ENCODE peak calls at places on chromosomes 1 and 21, in nine cellular contexts. X is amniotic stem cell, D is RCC 7860, I is aorta, K is astrocyte of the spinal cord, L is IMR-90, Z is GM03348, V is mammary epithelial cell, U is retinal pigment epithelial cell. J is an unnamed sample.

GRCh38 chr1:117150316-117150715 is 28.8 kb upstream of the TRIM45 start:
- DNase-seq in D (no peak), I (no peak), X (no peak), U (no peak), K (peak), V (no peak), Z (no peak), L (peak), J (peak)

GRCh38 chr1:153538315-153538821 is 2.4 kb downstream of the S100A5 start:
- DNase-seq in D (no peak), L (peak), I (peak), V (no peak), K (no peak), U (no peak), Z (peak), X (no peak), J (peak)

GRCh38 chr1:89050649-89051033 is 14.4 kb downstream of the GBP1 start:
- DNase-seq in I (no peak), U (no peak), L (no peak), K (no peak), X (no peak), D (no peak), V (no peak), Z (no peak), J (no peak)

GRCh38 chr1:162851341-162851740 is 9.6 kb downstream of the CCDC190 start:
- DNase-seq in L (no peak), Z (no peak), U (no peak), V (no peak), I (no peak), K (no peak), X (no peak), D (no peak), J (no peak)

GRCh38 chr1:79161077-79161476 is 154.5 kb upstream of the ADGRL4 start:
- DNase-seq in D (no peak), K (peak), Z (peak), V (peak), L (peak), I (no peak), X (peak), U (peak), J (peak)

GRCh38 chr1:176896216-176896615 is 268.3 kb downstream of the ASTN1 start:
- DNase-seq in Z (no peak), U (no peak), L (no peak), I (no peak), V (no peak), D (no peak), K (no peak), X (no peak), J (no peak)

GRCh38 chr1:232456720-232457119 is 173.2 kb downstream of the SIPA1L2 start:
- DNase-seq in Z (no peak), U (no peak), V (no peak), K (no peak), X (no peak), D (no peak), I (no peak), L (no peak), J (no peak)

GRCh38 chr1:17780916-17781315 is 25.8 kb downstream of the ACTL8 start:
- DNase-seq in L (no peak), D (no peak), X (no peak), U (no peak), I (no peak), K (no peak), V (no peak), Z (no peak), J (no peak)

GRCh38 chr1:53266038-53266437 is 27.7 kb upstream of the MAGOH start:
- DNase-seq in L (no peak), K (no peak), I (no peak), Z (no peak), D (no peak), V (peak), U (no peak), X (no peak), J (peak)

GRCh38 chr1:79550402-79550801 is 543.9 kb upstream of the ADGRL4 start:
- DNase-seq in D (no peak), L (no peak), K (no peak), Z (no peak), U (no peak), V (no peak), X (no peak), I (no peak), J (no peak)

GRCh38 chr1:232209357-232209756 is 420.6 kb downstream of the SIPA1L2 start:
- DNase-seq in Z (no peak), D (no peak), V (peak), X (no peak), K (no peak), L (no peak), U (no peak), I (no peak), J (no peak)

GRCh38 chr1:247322849-247323586 is 8.6 kb downstream of the ZNF496 start:
- DNase-seq in U (no peak), K (no peak), V (no peak), L (no peak), Z (no peak), I (no peak), X (no peak), D (no peak), J (no peak)

GRCh38 chr1:25427696-25428095 is 3.0 kb upstream of the MACO1 start:
- DNase-seq in V (no peak), U (no peak), D (no peak), L (no peak), X (no peak), I (no peak), Z (no peak), K (no peak), J (no peak)

GRCh38 chr1:155076371-155076770 is 2.3 kb upstream of the EFNA3 start:
- DNase-seq in V (no peak), I (no peak), Z (no peak), U (no peak), D (no peak), K (no peak), X (no peak), L (no peak), J (no peak)

GRCh38 chr1:186878356-186878755 is 49.6 kb downstream of the PLA2G4A start:
- DNase-seq in U (no peak), D (no peak), I (no peak), Z (no peak), X (no peak), V (no peak), K (no peak), L (no peak), J (no peak)

GRCh38 chr1:65344171-65344570 is 34.8 kb downstream of the DNAJC6 start:
- DNase-seq in X (no peak), L (no peak), U (no peak), D (no peak), I (no peak), K (no peak), V (peak), Z (no peak), J (no peak)

GRCh38 chr1:169288011-169288414 is 79.6 kb downstream of the NME7 start:
- DNase-seq in V (peak), D (peak), L (peak), Z (peak), K (peak), U (no peak), X (no peak), I (no peak), J (peak)

GRCh38 chr1:2475571-2475970 is 518 bp upstream of the PLCH2 start:
- DNase-seq in U (no peak), L (no peak), V (no peak), K (no peak), X (no peak), D (no peak), Z (no peak), I (no peak), J (no peak)

GRCh38 chr1:183218039-183218618 is 32.1 kb downstream of the LAMC2 start:
- DNase-seq in L (peak), I (peak), K (no peak), V (no peak), X (no peak), D (no peak), Z (no peak), U (no peak), J (no peak)

GRCh38 chr1:63795455-63795854 is 21.6 kb downstream of the ROR1 start:
- DNase-seq in Z (no peak), U (no peak), L (no peak), V (no peak), I (no peak), X (no peak), K (no peak), D (no peak), J (no peak)

GRCh38 chr1:212186427-212187207 is 98.6 kb upstream of the PPP2R5A start:
- DNase-seq in I (no peak), Z (no peak), K (no peak), D (no peak), U (no peak), V (no peak), X (no peak), L (no peak), J (no peak)

GRCh38 chr1:65362545-65362944 is 53.2 kb downstream of the DNAJC6 start:
- DNase-seq in V (peak), X (no peak), D (no peak), Z (no peak), I (no peak), K (no peak), U (no peak), L (no peak), J (no peak)

GRCh38 chr1:29685387-29685786 is 449.1 kb downstream of the PTPRU start:
- DNase-seq in L (no peak), X (no peak), V (no peak), D (no peak), Z (no peak), I (no peak), U (no peak), K (no peak), J (no peak)

GRCh38 chr1:156246762-156247459 is 945 bp downstream of the PAQR6 start:
- DNase-seq in L (no peak), Z (peak), U (no peak), I (peak), D (no peak), X (no peak), K (no peak), V (no peak), J (no peak)

GRCh38 chr21:26207021-26207420 is 36.5 kb upstream of the APP start:
- DNase-seq in L (no peak), Z (no peak), X (no peak), K (no peak), V (no peak), D (no peak), I (no peak), U (no peak), J (no peak)

GRCh38 chr21:37595944-37596343 is 229.4 kb downstream of the DYRK1A start:
- DNase-seq in X (no peak), K (no peak), Z (no peak), U (no peak), D (no peak), I (no peak), V (no peak), L (no peak), J (no peak)

GRCh38 chr1:111948209-111949131 is 41.0 kb downstream of the KCND3 start:
- DNase-seq in D (no peak), L (no peak), X (no peak), Z (peak), K (no peak), U (no peak), V (peak), I (peak), J (no peak)